ENCODE peak calls at places on chromosomes 11 and 22, in four cellular contexts. Y is A549, I is adrenal gland, E is fibroblast of lung. W is an unnamed sample.

GRCh38 chr11:116773203-116774112 is 671 bp upstream of the BUD13 start:
- DNase-seq in Y (no peak), I (no peak), E (peak; percentile 11), W (no peak)

GRCh38 chr11:72216638-72217037 is at the start of gene FOLR2:
- DNase-seq in Y (no peak), I (no peak), E (no peak), W (no peak)

GRCh38 chr22:29623553-29624169 is 20.2 kb downstream of the NF2 start:
- DNase-seq in Y (no peak), I (no peak), E (no peak), W (no peak)

GRCh38 chr11:71997594-71997993 is 1.1 kb upstream of the IL18BP start:
- DNase-seq in Y (no peak), I (no peak), E (no peak), W (no peak)

GRCh38 chr22:46931881-46932280 is 169.4 kb downstream of the TBC1D22A start:
- DNase-seq in Y (no peak), I (no peak), E (no peak), W (no peak)

GRCh38 chr11:113876074-113876797 is 864 bp upstream of the USP28 start:
- DNase-seq in Y (no peak), I (no peak), E (no peak), W (peak; percentile 12)

GRCh38 chr22:17980638-17981051 is 43.7 kb downstream of the MICAL3 start:
- DNase-seq in Y (no peak), I (peak; percentile 55), E (peak; percentile 47), W (peak; percentile 81)

GRCh38 chr11:1180171-1180570 is 22.4 kb downstream of the MUC5AC start:
- DNase-seq in Y (no peak), I (no peak), E (no peak), W (no peak)

GRCh38 chr11:65663634-65664200 is 1.0 kb upstream of the RELA start:
- DNase-seq in Y (no peak), I (peak; percentile 70), E (peak; percentile 70), W (peak; percentile 66)

GRCh38 chr22:24905909-24906308 is 40.6 kb downstream of the LHFPL7 start:
- DNase-seq in Y (no peak), I (no peak), E (no peak), W (no peak)

GRCh38 chr11:77214557-77214956 is 86.5 kb downstream of the MYO7A start:
- DNase-seq in Y (no peak), I (no peak), E (no peak), W (no peak)

DNA sequence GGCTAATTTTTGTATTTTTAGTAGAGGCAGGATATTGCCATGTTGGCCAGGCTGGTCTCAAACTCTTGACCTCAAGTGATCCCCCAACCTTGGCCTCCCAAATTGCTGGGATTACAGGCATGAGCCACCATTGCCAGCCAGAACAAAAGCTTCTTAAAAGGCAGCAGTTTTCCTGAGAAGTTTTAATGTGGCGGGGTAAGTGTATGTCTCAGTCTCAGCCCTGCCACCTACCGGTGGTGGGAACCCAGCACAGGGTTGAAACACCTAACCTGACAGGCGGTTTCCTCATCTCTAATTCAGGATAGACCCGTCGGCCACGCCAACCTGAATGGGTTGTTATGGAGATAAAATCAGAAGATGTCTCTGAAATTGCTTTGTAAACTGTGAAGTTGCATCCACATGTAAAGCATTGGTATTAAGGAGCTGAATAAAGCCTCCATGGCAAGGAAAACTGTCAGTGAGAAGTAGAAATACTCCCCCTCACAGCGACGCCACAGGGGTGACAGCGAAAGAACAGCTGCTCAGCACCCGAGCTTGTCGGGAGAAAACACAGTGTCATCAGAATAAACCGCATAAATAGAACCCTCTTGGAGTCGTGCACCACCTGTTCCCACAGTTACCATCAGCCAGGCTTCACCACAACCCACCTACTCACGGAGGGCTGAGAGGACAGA is 165.9 kb upstream of the NCAM1 start:
- DNase-seq in Y (peak; percentile 37), I (peak; percentile 30), E (peak; percentile 20), W (peak; percentile 30)
- TF ChIP-seq CTCF in Y (peak; percentile 41), I (peak; percentile 50), E (peak; percentile 49), W (peak; percentile 70)

DNA sequence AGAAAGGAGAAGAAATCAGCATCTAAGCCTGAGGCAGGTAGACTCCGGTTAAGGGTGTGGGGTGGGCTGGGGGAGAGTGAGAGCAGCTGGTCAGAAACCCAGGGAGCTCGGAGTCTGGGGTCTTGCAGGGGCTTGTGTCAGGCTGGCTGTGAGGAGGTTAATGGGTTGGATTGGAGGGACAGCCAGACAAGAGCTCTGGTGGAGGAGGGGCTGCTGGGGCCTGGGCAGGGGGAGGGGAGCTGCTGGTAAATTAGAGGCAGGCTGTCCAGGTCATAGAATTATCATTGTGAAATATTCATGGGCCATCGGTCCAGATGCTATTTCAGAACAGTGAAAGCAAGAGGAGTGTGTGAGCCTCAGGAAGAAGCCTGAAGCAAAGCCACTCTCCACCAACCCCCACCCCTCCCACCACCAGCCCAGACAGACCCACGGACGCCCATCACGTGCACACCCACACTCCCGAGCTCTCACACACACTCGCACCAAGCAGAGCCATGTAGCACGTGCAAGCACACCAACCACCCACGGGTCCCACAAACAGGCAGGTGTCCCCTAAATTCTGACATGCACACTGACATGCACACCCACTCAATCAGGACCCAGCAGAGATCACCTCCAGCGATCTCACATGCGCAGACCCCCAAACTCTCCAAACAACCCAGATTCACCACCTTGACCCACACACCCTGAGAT is 18.8 kb downstream of the RTN4RL2 start:
- DNase-seq in Y (no peak), I (no peak), E (no peak), W (no peak)
- TF ChIP-seq CTCF in Y (no peak), I (no peak), E (no peak), W (no peak)

GRCh38 chr11:114929351-114929750 is 251.0 kb downstream of the NXPE2 start:
- DNase-seq in Y (no peak), I (no peak), E (no peak), W (no peak)
- TF ChIP-seq CTCF in Y (no peak), I (no peak), E (no peak), W (no peak)

GRCh38 chr11:11075515-11076171 is 217.8 kb upstream of the ZBED5 start:
- DNase-seq in Y (no peak), I (no peak), E (no peak), W (no peak)
- TF ChIP-seq CTCF in Y (no peak), I (no peak), E (no peak), W (no peak)

DNA sequence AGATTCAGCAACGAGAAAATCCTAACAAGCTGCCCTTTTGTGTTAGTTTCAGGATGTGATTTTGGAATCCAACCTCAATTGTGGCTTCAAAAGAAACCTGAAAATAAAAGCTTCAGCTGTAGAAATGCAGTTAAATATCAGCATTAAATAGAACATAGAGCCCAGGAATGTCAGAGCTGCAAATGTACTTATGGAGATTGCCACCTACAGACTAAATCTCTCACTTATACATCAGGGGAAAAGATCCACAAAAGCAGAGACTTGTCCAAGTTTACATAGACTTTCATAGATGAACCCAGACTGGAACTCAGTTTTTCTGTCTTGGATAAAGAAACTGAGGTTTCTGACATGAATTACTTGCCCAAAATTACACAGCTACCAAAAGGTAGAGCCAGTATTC is 446.6 kb downstream of the DLG2 start:
- DNase-seq in Y (no peak), I (no peak), E (peak; percentile 1), W (no peak)
- TF ChIP-seq CTCF in Y (peak; percentile 9), I (no peak), E (no peak), W (no peak)

DNA sequence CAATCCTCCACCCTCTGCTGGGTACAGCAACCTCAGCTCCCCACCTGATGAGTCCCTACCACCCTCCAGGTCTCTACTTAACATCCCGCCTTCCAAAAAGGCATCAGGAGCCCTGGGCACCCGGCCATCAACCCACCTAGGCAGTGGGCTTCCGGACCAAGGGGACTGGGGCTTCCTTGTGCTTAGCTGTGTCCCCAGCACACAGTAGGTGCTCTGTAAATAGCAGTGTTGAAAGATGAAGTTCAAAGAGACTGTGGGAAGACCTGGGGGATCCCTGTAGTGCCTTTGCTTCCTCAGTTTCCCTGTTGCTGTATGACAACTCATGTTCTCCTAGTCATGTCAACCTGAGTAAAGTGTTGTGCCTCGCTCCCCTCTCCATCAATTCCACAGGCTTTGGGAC is 21.0 kb downstream of the VWCE start:
- DNase-seq in Y (no peak), I (no peak), E (no peak), W (no peak)
- TF ChIP-seq CTCF in Y (no peak), I (no peak), E (no peak), W (no peak)

GRCh38 chr11:64661622-64662021 is 61.4 kb downstream of the NRXN2 start:
- DNase-seq in Y (no peak), I (no peak), E (no peak), W (no peak)

GRCh38 chr11:64660205-64660604 is 62.8 kb downstream of the NRXN2 start:
- DNase-seq in Y (no peak), I (no peak), E (no peak), W (no peak)

GRCh38 chr11:64661146-64661545 is 61.9 kb downstream of the NRXN2 start:
- DNase-seq in Y (no peak), I (no peak), E (peak; percentile 56), W (no peak)

GRCh38 chr11:64660706-64661105 is 62.3 kb downstream of the NRXN2 start:
- DNase-seq in Y (no peak), I (no peak), E (no peak), W (no peak)

DNA sequence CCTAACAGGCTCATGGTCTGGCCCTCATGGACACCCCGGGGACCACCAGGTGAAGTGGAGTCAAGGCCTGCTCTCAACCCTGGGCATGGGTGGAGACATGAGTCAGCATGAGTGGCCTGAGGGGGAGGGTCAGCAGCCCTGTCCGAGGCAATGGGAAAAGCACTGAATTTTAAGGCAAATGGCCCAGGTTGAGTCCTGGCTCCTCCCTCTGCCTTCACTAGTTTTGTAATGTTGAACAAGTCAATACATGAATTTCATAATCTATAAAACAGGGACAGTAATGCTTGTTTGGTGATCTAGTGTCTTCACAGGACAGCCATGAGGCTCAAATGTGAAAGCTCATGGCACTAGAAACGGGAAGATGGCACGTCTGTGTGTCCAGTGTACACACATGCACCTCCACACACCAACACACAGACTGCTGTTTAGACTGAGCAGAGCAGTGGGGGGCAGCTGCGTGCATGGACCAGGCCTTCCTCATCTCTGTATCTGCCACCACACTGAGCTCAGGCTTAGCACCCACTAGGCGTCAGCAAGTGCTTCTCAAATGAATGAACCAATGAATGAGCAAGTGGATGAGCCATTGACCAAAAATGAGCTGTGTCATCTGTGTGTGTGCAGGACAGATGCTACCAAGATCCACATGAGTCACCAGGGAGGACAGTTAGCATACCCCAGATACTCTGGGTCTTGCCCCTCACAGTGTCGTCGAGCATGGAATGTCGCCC is 63.4 kb downstream of the NRXN2 start:
- DNase-seq in Y (peak; percentile 73), I (no peak), E (peak; percentile 54), W (no peak)
- TF ChIP-seq CTCF in Y (no peak), I (no peak), E (no peak), W (no peak)